ENCODE peak calls at places on chromosomes 16 and 17, in seven cellular contexts. N is kidney tubule cell; Z is EL; K is Jurkat, Clone E6-1; U is CD4-positive, CD25-positive, alpha-beta regulatory T cell; O is fibroblast of the aortic adventitia; I is HCT116. M is an unnamed sample.
A peak's percentile ranks its signal among the peaks of the same experiment; 100 is the strongest.

GRCh38 chr16:13919330-13919682 is 648 bp upstream of the ERCC4 start:
- DNase-seq in O (peak; percentile 67), N (peak; percentile 61), Z (no peak), K (peak; percentile 36), I (peak; percentile 51), U (no peak), M (no peak)

GRCh38 chr16:56013962-56014552 is 138.9 kb upstream of the CES5A start:
- DNase-seq in N (peak; percentile 42), U (no peak), I (peak; percentile 4), O (peak; percentile 2), Z (peak; percentile 32), K (peak; percentile 45), M (no peak)

GRCh38 chr17:19309701-19310100 is 52.8 kb downstream of the B9D1 start:
- DNase-seq in U (no peak), K (no peak), Z (no peak), O (no peak), N (no peak), I (no peak), M (no peak)

GRCh38 chr17:49977463-49978389 is 8.7 kb downstream of the DLX4 start:
- DNase-seq in Z (no peak), K (no peak), N (no peak), O (no peak), U (no peak), I (no peak), M (no peak)

GRCh38 chr16:14309906-14310305 is 238.8 kb downstream of the MRTFB start:
- DNase-seq in Z (peak; percentile 86), O (peak; percentile 46), K (no peak), U (no peak), N (peak; percentile 90), I (no peak), M (no peak)

GRCh38 chr16:81445143-81445922 is 725 bp downstream of the CMIP start:
- DNase-seq in O (no peak), U (peak; percentile 24), N (peak; percentile 64), I (no peak), Z (peak; percentile 44), K (no peak), M (peak; percentile 27)

GRCh38 chr16:15607700-15608396 is 35.1 kb downstream of the MARF1 start:
- DNase-seq in I (no peak), Z (peak; percentile 29), N (peak; percentile 20), O (peak; percentile 45), K (no peak), U (no peak), M (no peak)

GRCh38 chr16:86558355-86559193 is 3.5 kb upstream of the MTHFSD start:
- DNase-seq in K (no peak), U (no peak), Z (no peak), O (peak; percentile 58), N (no peak), I (no peak), M (no peak)

GRCh38 chr17:75681289-75681688 is 14.2 kb downstream of the SAP30BP start:
- DNase-seq in I (no peak), U (no peak), N (peak; percentile 38), K (no peak), O (peak; percentile 56), Z (peak; percentile 77), M (no peak)

GRCh38 chr16:50121721-50122445 is 31.2 kb upstream of the TENT4B start:
- DNase-seq in I (no peak), K (peak; percentile 88), N (no peak), O (no peak), Z (no peak), U (no peak), M (peak; percentile 32)

GRCh38 chr17:57440522-57441269 is 184.4 kb downstream of the MSI2 start:
- DNase-seq in O (peak; percentile 70), K (peak; percentile 50), U (peak; percentile 48), N (peak; percentile 75), I (peak; percentile 76), Z (peak; percentile 56), M (peak; percentile 63)

GRCh38 chr17:73151888-73152633 is 12.7 kb upstream of the SSTR2 start:
- DNase-seq in Z (no peak), N (peak; percentile 40), U (no peak), I (no peak), O (no peak), K (no peak), M (no peak)

GRCh38 chr16:68235882-68236803 is at the start of gene ESRP2:
- DNase-seq in I (peak; percentile 84), U (peak; percentile 57), N (peak; percentile 91), O (no peak), K (no peak), Z (no peak), M (peak; percentile 45)

GRCh38 chr17:82866521-82867214 is 26.8 kb upstream of the ZNF750 start:
- DNase-seq in N (peak; percentile 35), Z (peak; percentile 76), K (no peak), O (peak; percentile 82), U (no peak), I (no peak), M (no peak)

GRCh38 chr16:442976-443375 is 17.5 kb downstream of the RAB11FIP3 start:
- DNase-seq in I (no peak), O (peak; percentile 77), U (no peak), K (no peak), Z (no peak), N (no peak), M (no peak)

GRCh38 chr17:66542967-66543525 is 240.6 kb downstream of the PRKCA start:
- DNase-seq in K (peak; percentile 66), N (peak; percentile 52), I (no peak), U (no peak), Z (peak; percentile 89), O (peak; percentile 73), M (no peak)

GRCh38 chr16:593406-593805 is 3.5 kb downstream of the RAB40C start:
- DNase-seq in U (no peak), I (no peak), O (no peak), K (no peak), Z (no peak), N (peak; percentile 86), M (no peak)

M was measured in central memory CD4-positive, alpha-beta T cell.